ENCODE peak calls at places on chromosomes 1 and 21, in eight cellular contexts. P is CD4-positive, CD25-positive, alpha-beta regulatory T cell; T is stimulated activated CD4-positive, alpha-beta T cell treated with anti-CD3 and anti-CD28 coated beads, Interleukin-4, amount 100 ng/mL, for 24 hours; Y is HuH-7; X is LoVo; V is left cardiac atrium; F is HuH-7.5; R is Ammon's horn. B is an unnamed sample.

GRCh38 chr21:35491114-35491513 is 442.0 kb upstream of the RUNX1 start:
- DNase-seq in P (no peak), T (no peak), Y (no peak), X (no peak), V (no peak), F (no peak), R (no peak), B (no peak)

GRCh38 chr1:239587066-239587465 is 200.7 kb downstream of the CHRM3 start:
- DNase-seq in P (peak), T (peak), Y (no peak), X (no peak), V (no peak), F (no peak), R (no peak), B (no peak)

GRCh38 chr21:45320261-45320990 is 32.7 kb upstream of the POFUT2 start:
- DNase-seq in P (no peak), T (no peak), Y (no peak), X (no peak), V (peak), F (no peak), R (no peak), B (no peak)

GRCh38 chr21:44996096-44996495 is 56.3 kb downstream of the SLX9 start:
- DNase-seq in P (no peak), T (no peak), Y (no peak), X (no peak), V (no peak), F (no peak), R (no peak), B (no peak)

GRCh38 chr1:27872059-27872801 is at the start of gene THEMIS2:
- DNase-seq in P (peak), T (peak), Y (peak), X (peak), V (peak), F (peak), R (peak), B (peak)

GRCh38 chr1:56788588-56788987 is 30.6 kb downstream of the FYB2 start:
- DNase-seq in P (no peak), T (no peak), Y (no peak), X (peak), V (peak), F (no peak), R (peak), B (peak)

GRCh38 chr1:246827396-246827795 is 103.2 kb downstream of the SCCPDH start:
- DNase-seq in P (no peak), T (no peak), Y (no peak), X (no peak), V (no peak), F (no peak), R (no peak), B (no peak)

GRCh38 chr1:182056596-182057366 is 4.7 kb downstream of the ZNF648 start:
- DNase-seq in P (no peak), T (no peak), Y (no peak), X (no peak), V (no peak), F (no peak), R (no peak), B (no peak)

GRCh38 chr1:171801395-171801990 is 20.0 kb downstream of the METTL13 start:
- DNase-seq in P (no peak), T (no peak), Y (peak), X (peak), V (no peak), F (no peak), R (peak), B (peak)

GRCh38 chr1:43277116-43277876 is 7.5 kb downstream of the TMEM125 start:
- DNase-seq in P (no peak), T (no peak), Y (no peak), X (no peak), V (no peak), F (no peak), R (no peak), B (no peak)

GRCh38 chr1:110148961-110149360 is 1.3 kb upstream of the SLC6A17 start:
- DNase-seq in P (no peak), T (no peak), Y (peak), X (no peak), V (no peak), F (peak), R (no peak), B (peak)

GRCh38 chr1:119935373-119935772 is 39.1 kb upstream of the ADAM30 start:
- DNase-seq in P (no peak), T (no peak), Y (no peak), X (no peak), V (no peak), F (no peak), R (no peak), B (no peak)

GRCh38 chr1:3450202-3450863 is 4.1 kb upstream of the ARHGEF16 start:
- DNase-seq in P (no peak), T (no peak), Y (no peak), X (no peak), V (no peak), F (no peak), R (no peak), B (no peak)

GRCh38 chr1:14977338-14977931 is 176.1 kb upstream of the TMEM51 start:
- DNase-seq in P (no peak), T (no peak), Y (no peak), X (no peak), V (no peak), F (no peak), R (no peak), B (no peak)

GRCh38 chr1:228434674-228435073 is 18.0 kb upstream of the TRIM17 start:
- DNase-seq in P (no peak), T (no peak), Y (no peak), X (no peak), V (no peak), F (no peak), R (no peak), B (peak)

B was measured in cardiac fibroblast.